ENCODE peak calls at places on chromosomes 1 and 21, in ten cellular contexts. One of them, this sample, is unnamed.

GRCh38 chr1:246679211-246680177 is 44.7 kb upstream of the SCCPDH start:
- DNase-seq in esophagus muscularis mucosa: no peak
- DNase-seq in HFF-Myc: no peak
- DNase-seq in foreskin fibroblast: peak
- DNase-seq in bronchial epithelial cell: no peak
- DNase-seq in esophagus squamous epithelium: no peak
- DNase-seq in hepatocyte: no peak
- DNase-seq in heart right ventricle: no peak
- DNase-seq in GM12864: no peak
- DNase-seq in fibroblast of mammary gland: no peak
- DNase-seq in this sample: no peak

GRCh38 chr1:109786531-109787021 is 22.9 kb upstream of the EPS8L3 start:
- DNase-seq in esophagus muscularis mucosa: no peak
- DNase-seq in HFF-Myc: no peak
- DNase-seq in foreskin fibroblast: no peak
- DNase-seq in bronchial epithelial cell: peak
- DNase-seq in esophagus squamous epithelium: no peak
- DNase-seq in hepatocyte: peak
- DNase-seq in heart right ventricle: no peak
- DNase-seq in GM12864: no peak
- DNase-seq in fibroblast of mammary gland: no peak
- DNase-seq in this sample: no peak

GRCh38 chr1:62175568-62176179 is 19.0 kb upstream of the L1TD1 start:
- DNase-seq in esophagus muscularis mucosa: no peak
- DNase-seq in HFF-Myc: peak
- DNase-seq in foreskin fibroblast: peak
- DNase-seq in bronchial epithelial cell: peak
- DNase-seq in esophagus squamous epithelium: no peak
- DNase-seq in hepatocyte: peak
- DNase-seq in heart right ventricle: no peak
- DNase-seq in GM12864: no peak
- DNase-seq in fibroblast of mammary gland: peak
- DNase-seq in this sample: no peak

GRCh38 chr1:205294175-205294913 is 27.2 kb downstream of the NUAK2 start:
- DNase-seq in esophagus muscularis mucosa: no peak
- DNase-seq in HFF-Myc: peak
- DNase-seq in foreskin fibroblast: peak
- DNase-seq in bronchial epithelial cell: peak
- DNase-seq in esophagus squamous epithelium: no peak
- DNase-seq in hepatocyte: peak
- DNase-seq in heart right ventricle: no peak
- DNase-seq in GM12864: no peak
- DNase-seq in fibroblast of mammary gland: peak
- DNase-seq in this sample: no peak

GRCh38 chr1:13792429-13792828 is 92.4 kb downstream of the PRDM2 start:
- DNase-seq in esophagus muscularis mucosa: no peak
- DNase-seq in HFF-Myc: no peak
- DNase-seq in foreskin fibroblast: peak
- DNase-seq in bronchial epithelial cell: peak
- DNase-seq in esophagus squamous epithelium: no peak
- DNase-seq in hepatocyte: no peak
- DNase-seq in heart right ventricle: no peak
- DNase-seq in GM12864: no peak
- DNase-seq in fibroblast of mammary gland: peak
- DNase-seq in this sample: peak

GRCh38 chr1:185850366-185850765 is 116.2 kb downstream of the HMCN1 start:
- DNase-seq in esophagus muscularis mucosa: no peak
- DNase-seq in HFF-Myc: no peak
- DNase-seq in foreskin fibroblast: peak
- DNase-seq in bronchial epithelial cell: peak
- DNase-seq in esophagus squamous epithelium: no peak
- DNase-seq in hepatocyte: no peak
- DNase-seq in heart right ventricle: no peak
- DNase-seq in GM12864: no peak
- DNase-seq in fibroblast of mammary gland: peak
- DNase-seq in this sample: no peak

GRCh38 chr1:66968574-66968973 is 43.8 kb downstream of the MIER1 start:
- DNase-seq in esophagus muscularis mucosa: no peak
- DNase-seq in HFF-Myc: no peak
- DNase-seq in foreskin fibroblast: no peak
- DNase-seq in bronchial epithelial cell: no peak
- DNase-seq in esophagus squamous epithelium: no peak
- DNase-seq in hepatocyte: no peak
- DNase-seq in heart right ventricle: no peak
- DNase-seq in GM12864: no peak
- DNase-seq in fibroblast of mammary gland: no peak
- DNase-seq in this sample: no peak

GRCh38 chr1:205711105-205712048 is 31.1 kb upstream of the SLC45A3 start:
- DNase-seq in esophagus muscularis mucosa: no peak
- DNase-seq in HFF-Myc: peak
- DNase-seq in foreskin fibroblast: peak
- DNase-seq in bronchial epithelial cell: peak
- DNase-seq in esophagus squamous epithelium: no peak
- DNase-seq in hepatocyte: peak
- DNase-seq in heart right ventricle: no peak
- DNase-seq in GM12864: peak
- DNase-seq in fibroblast of mammary gland: peak
- DNase-seq in this sample: no peak

GRCh38 chr1:176897350-176898236 is 266.9 kb downstream of the ASTN1 start:
- DNase-seq in esophagus muscularis mucosa: no peak
- DNase-seq in HFF-Myc: peak
- DNase-seq in foreskin fibroblast: peak
- DNase-seq in bronchial epithelial cell: peak
- DNase-seq in esophagus squamous epithelium: no peak
- DNase-seq in hepatocyte: peak
- DNase-seq in heart right ventricle: peak
- DNase-seq in GM12864: peak
- DNase-seq in fibroblast of mammary gland: peak
- DNase-seq in this sample: no peak

GRCh38 chr1:151578941-151579340 is 32.9 kb upstream of the SNX27 start:
- DNase-seq in esophagus muscularis mucosa: no peak
- DNase-seq in HFF-Myc: no peak
- DNase-seq in foreskin fibroblast: no peak
- DNase-seq in bronchial epithelial cell: no peak
- DNase-seq in esophagus squamous epithelium: no peak
- DNase-seq in hepatocyte: no peak
- DNase-seq in heart right ventricle: no peak
- DNase-seq in GM12864: no peak
- DNase-seq in fibroblast of mammary gland: no peak
- DNase-seq in this sample: peak

GRCh38 chr1:163069142-163069541 is at the start of gene RGS4:
- DNase-seq in esophagus muscularis mucosa: no peak
- DNase-seq in HFF-Myc: peak
- DNase-seq in foreskin fibroblast: peak
- DNase-seq in bronchial epithelial cell: peak
- DNase-seq in esophagus squamous epithelium: no peak
- DNase-seq in hepatocyte: peak
- DNase-seq in heart right ventricle: peak
- DNase-seq in GM12864: no peak
- DNase-seq in fibroblast of mammary gland: peak
- DNase-seq in this sample: no peak

GRCh38 chr21:43921979-43922945 is 57.2 kb downstream of the AGPAT3 start:
- DNase-seq in esophagus muscularis mucosa: no peak
- DNase-seq in HFF-Myc: no peak
- DNase-seq in foreskin fibroblast: peak
- DNase-seq in bronchial epithelial cell: no peak
- DNase-seq in esophagus squamous epithelium: no peak
- DNase-seq in hepatocyte: no peak
- DNase-seq in heart right ventricle: no peak
- DNase-seq in GM12864: no peak
- DNase-seq in fibroblast of mammary gland: peak
- DNase-seq in this sample: no peak

GRCh38 chr1:87132664-87133000 is 196.0 kb upstream of the LMO4 start:
- DNase-seq in esophagus muscularis mucosa: no peak
- DNase-seq in HFF-Myc: no peak
- DNase-seq in foreskin fibroblast: no peak
- DNase-seq in bronchial epithelial cell: no peak
- DNase-seq in esophagus squamous epithelium: no peak
- DNase-seq in hepatocyte: no peak
- DNase-seq in heart right ventricle: no peak
- DNase-seq in GM12864: no peak
- DNase-seq in fibroblast of mammary gland: no peak
- DNase-seq in this sample: no peak

GRCh38 chr1:37449936-37450335 is 24.4 kb upstream of the ZC3H12A start:
- DNase-seq in esophagus muscularis mucosa: no peak
- DNase-seq in HFF-Myc: no peak
- DNase-seq in foreskin fibroblast: no peak
- DNase-seq in bronchial epithelial cell: no peak
- DNase-seq in esophagus squamous epithelium: no peak
- DNase-seq in hepatocyte: no peak
- DNase-seq in heart right ventricle: no peak
- DNase-seq in GM12864: no peak
- DNase-seq in fibroblast of mammary gland: no peak
- DNase-seq in this sample: no peak

DNA sequence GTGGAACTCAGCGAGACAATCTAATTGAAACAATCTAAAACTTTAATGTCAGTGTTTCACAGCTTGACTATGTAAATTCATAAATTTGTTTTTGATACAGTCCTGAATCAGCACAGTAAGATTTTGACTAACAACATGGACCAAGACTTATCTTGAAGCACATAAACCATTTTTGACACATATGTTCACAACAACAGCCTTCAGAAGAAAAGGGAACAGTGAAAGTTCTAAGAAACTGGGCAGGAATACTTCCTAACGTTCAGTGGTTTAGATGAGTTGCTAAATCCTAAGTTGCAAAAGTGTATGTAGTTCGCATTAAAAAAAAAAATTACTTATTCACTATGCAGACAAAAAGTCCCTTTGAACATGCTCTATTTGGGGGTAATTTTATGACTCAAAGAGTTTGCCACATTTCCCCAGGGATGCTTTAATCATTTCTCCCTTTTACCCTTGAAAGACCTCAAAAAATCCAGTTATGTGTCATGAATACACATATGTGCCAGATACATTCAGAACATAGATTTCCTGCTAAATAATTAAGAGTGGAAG is 120.2 kb downstream of the MRPL39 start:
- DNase-seq in esophagus muscularis mucosa: no peak
- DNase-seq in HFF-Myc: no peak
- DNase-seq in foreskin fibroblast: no peak
- DNase-seq in bronchial epithelial cell: no peak
- DNase-seq in esophagus squamous epithelium: no peak
- DNase-seq in hepatocyte: no peak
- DNase-seq in heart right ventricle: no peak
- DNase-seq in GM12864: peak
- DNase-seq in fibroblast of mammary gland: peak
- DNase-seq in this sample: no peak
- H3K4me3 ChIP-seq in esophagus muscularis mucosa: no peak
- H3K4me3 ChIP-seq in HFF-Myc: no peak
- H3K4me3 ChIP-seq in foreskin fibroblast: no peak
- H3K4me3 ChIP-seq in bronchial epithelial cell: no peak
- H3K4me3 ChIP-seq in esophagus squamous epithelium: no peak
- H3K4me3 ChIP-seq in hepatocyte: no peak
- H3K4me3 ChIP-seq in heart right ventricle: no peak
- H3K4me3 ChIP-seq in GM12864: peak
- H3K4me3 ChIP-seq in fibroblast of mammary gland: no peak
- H3K4me3 ChIP-seq in this sample: no peak

DNA sequence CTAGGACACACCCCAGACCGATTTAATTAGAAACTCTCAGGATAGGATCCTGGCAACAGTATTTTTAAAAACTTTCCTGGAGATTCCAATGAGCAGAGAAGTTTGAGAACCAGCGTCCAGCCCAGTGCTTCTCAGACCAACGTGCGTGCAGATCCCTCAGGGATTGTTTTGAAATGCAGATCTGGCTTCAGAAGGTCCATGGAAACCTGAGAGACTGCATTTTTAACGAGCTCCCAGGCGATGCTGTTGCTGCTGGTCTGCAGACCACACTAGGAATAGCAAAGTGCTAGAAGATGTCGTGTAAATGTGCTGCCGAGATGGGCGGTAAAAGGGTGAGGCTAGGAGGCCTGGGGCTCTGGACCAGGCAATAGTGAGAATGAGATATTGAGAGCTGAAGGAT is 18.4 kb upstream of the CASQ1 start:
- DNase-seq in esophagus muscularis mucosa: no peak
- DNase-seq in HFF-Myc: no peak
- DNase-seq in foreskin fibroblast: no peak
- DNase-seq in bronchial epithelial cell: no peak
- DNase-seq in esophagus squamous epithelium: no peak
- DNase-seq in hepatocyte: no peak
- DNase-seq in heart right ventricle: no peak
- DNase-seq in GM12864: no peak
- DNase-seq in fibroblast of mammary gland: no peak
- DNase-seq in this sample: no peak
- TF ChIP-seq CTCF in esophagus muscularis mucosa: no peak
- TF ChIP-seq CTCF in HFF-Myc: no peak
- TF ChIP-seq CTCF in foreskin fibroblast: no peak
- TF ChIP-seq CTCF in bronchial epithelial cell: no peak
- TF ChIP-seq CTCF in esophagus squamous epithelium: no peak
- TF ChIP-seq CTCF in hepatocyte: no peak
- TF ChIP-seq CTCF in heart right ventricle: no peak
- TF ChIP-seq CTCF in GM12864: no peak
- TF ChIP-seq CTCF in fibroblast of mammary gland: no peak
- TF ChIP-seq CTCF in this sample: no peak

DNA sequence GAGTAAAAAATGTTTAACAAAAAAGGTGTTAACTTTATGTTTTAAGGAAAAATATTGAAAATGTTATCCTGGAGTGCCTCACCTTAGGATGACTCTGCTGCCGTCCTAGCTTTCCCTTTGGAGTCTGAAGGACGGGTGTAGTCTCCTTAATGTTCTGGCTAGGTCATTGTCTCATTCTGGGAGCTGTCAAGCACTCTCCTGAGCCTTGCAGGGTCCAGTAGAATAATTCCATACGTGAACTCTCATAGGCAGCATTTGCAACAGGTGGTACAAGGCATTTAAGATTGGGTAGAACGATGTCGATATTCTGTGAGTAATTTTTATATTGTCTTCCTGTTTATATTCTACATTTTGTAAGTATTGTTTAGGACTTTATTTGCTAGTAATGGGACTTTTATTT is 283.6 kb upstream of the C1orf105 start:
- DNase-seq in esophagus muscularis mucosa: no peak
- DNase-seq in HFF-Myc: no peak
- DNase-seq in foreskin fibroblast: no peak
- DNase-seq in bronchial epithelial cell: no peak
- DNase-seq in esophagus squamous epithelium: no peak
- DNase-seq in hepatocyte: no peak
- DNase-seq in heart right ventricle: no peak
- DNase-seq in GM12864: no peak
- DNase-seq in fibroblast of mammary gland: peak
- DNase-seq in this sample: no peak
- H3K4me3 ChIP-seq in esophagus muscularis mucosa: no peak
- H3K4me3 ChIP-seq in HFF-Myc: no peak
- H3K4me3 ChIP-seq in foreskin fibroblast: no peak
- H3K4me3 ChIP-seq in bronchial epithelial cell: no peak
- H3K4me3 ChIP-seq in esophagus squamous epithelium: no peak
- H3K4me3 ChIP-seq in hepatocyte: no peak
- H3K4me3 ChIP-seq in heart right ventricle: no peak
- H3K4me3 ChIP-seq in GM12864: no peak
- H3K4me3 ChIP-seq in fibroblast of mammary gland: no peak
- H3K4me3 ChIP-seq in this sample: peak

DNA sequence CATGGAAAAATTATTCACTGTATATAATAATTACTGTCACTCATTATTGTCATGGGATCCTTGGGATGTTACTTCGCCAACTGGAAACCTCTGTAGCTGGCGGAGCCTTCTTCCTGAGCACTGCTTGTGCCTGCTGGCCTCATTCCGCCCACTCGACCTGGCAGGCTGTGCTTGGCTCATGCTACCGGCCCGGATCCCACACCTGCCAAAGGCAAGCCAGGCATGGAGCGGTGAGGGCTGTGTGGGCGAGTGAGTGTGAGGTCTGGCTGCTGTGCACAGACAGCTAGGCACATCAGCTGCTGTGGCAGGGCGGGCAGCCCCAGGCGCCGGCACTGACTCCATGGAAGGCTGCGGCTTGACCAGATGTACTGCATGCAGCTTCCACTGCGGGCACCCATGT is 78.4 kb downstream of the DISP1 start:
- DNase-seq in esophagus muscularis mucosa: no peak
- DNase-seq in HFF-Myc: no peak
- DNase-seq in foreskin fibroblast: no peak
- DNase-seq in bronchial epithelial cell: peak
- DNase-seq in esophagus squamous epithelium: no peak
- DNase-seq in hepatocyte: no peak
- DNase-seq in heart right ventricle: no peak
- DNase-seq in GM12864: no peak
- DNase-seq in fibroblast of mammary gland: peak
- DNase-seq in this sample: no peak
- TF ChIP-seq CTCF in esophagus muscularis mucosa: no peak
- TF ChIP-seq CTCF in HFF-Myc: no peak
- TF ChIP-seq CTCF in foreskin fibroblast: no peak
- TF ChIP-seq CTCF in bronchial epithelial cell: no peak
- TF ChIP-seq CTCF in esophagus squamous epithelium: no peak
- TF ChIP-seq CTCF in hepatocyte: no peak
- TF ChIP-seq CTCF in heart right ventricle: no peak
- TF ChIP-seq CTCF in GM12864: no peak
- TF ChIP-seq CTCF in fibroblast of mammary gland: no peak
- TF ChIP-seq CTCF in this sample: no peak

This sample was measured in ascending aorta.